ENCODE peak calls at places on chromosomes 16 and 17, in five cellular contexts. X, U, O, Z and Y are unnamed samples.

GRCh38 chr16:89525146-89525913 is 17.1 kb downstream of the SPG7 start:
- ATAC-seq in O (peak), X (no peak), U (no peak), Z (peak), Y (no peak)

GRCh38 chr16:27779719-27780161 is 229.8 kb downstream of the KATNIP start:
- ATAC-seq in O (peak), U (peak), X (peak), Z (no peak), Y (peak)

GRCh38 chr16:67052399-67052798 is 23.4 kb downstream of the CBFB start:
- ATAC-seq in Z (no peak), O (no peak), X (no peak), U (no peak), Y (no peak)

GRCh38 chr17:40598928-40599627 is 33.8 kb upstream of the CCR7 start:
- ATAC-seq in X (peak), Z (peak), U (no peak), O (no peak), Y (no peak)

GRCh38 chr17:74288785-74289184 is 14.8 kb downstream of the DNAI2 start:
- ATAC-seq in O (no peak), U (no peak), X (no peak), Z (peak), Y (no peak)

GRCh38 chr17:75498019-75498725 is 17.2 kb downstream of the CASKIN2 start:
- ATAC-seq in X (no peak), O (no peak), U (no peak), Z (no peak), Y (no peak)

GRCh38 chr16:25575363-25575762 is 116.4 kb upstream of the HS3ST4 start:
- ATAC-seq in X (no peak), Z (no peak), U (no peak), O (no peak), Y (no peak)

GRCh38 chr17:77942111-77942988 is 16.2 kb upstream of the TNRC6C start:
- ATAC-seq in O (peak), Z (no peak), X (no peak), U (no peak), Y (no peak)

GRCh38 chr16:3058173-3059030 is 7.0 kb upstream of the IL32 start:
- ATAC-seq in X (peak), U (peak), Z (peak), O (peak), Y (no peak)

DNA sequence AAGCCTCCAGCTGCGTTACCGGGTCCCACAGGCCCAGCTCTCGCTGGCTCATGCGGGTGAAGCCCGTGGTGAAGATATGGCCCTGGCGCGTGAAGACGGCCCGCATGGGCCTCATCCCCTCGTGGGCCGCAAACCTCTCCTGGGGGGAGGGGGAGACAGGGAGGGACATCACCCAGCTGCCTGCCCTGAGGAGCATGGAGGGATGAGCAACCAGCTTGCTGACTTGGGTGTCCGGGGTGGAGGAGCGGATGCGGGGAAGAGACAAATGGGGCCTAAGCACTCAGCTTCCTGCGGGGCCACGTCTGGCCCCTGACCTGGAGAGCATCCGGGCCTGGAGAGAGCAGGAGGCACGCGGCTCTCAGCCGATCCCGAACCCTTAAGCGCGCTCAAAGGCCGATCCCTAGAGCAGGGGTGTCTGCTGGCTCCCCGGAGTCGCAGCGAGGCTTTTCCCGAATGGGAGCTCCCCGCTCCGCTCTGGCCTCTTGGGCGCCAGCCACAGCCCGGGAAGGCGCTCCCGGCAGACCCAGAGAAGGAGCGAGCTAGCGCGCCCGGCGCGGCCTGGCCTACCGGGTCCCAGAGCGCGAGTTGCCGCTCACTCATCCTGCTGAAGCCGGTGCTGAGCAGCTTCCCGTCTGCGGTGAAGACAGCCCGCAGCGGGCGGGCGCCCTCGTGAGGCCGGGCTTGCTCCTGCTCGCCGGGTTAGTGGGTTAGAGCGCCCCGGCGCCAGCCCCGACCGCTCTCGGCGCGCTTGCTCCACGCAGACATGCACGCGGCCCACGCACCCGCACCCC is 5.0 kb downstream of the CORO6 start:
- ATAC-seq in O (peak), U (peak), Z (peak), X (peak), Y (peak)
- TF ChIP-seq CTCF in O (peak), U (peak), Z (peak), X (peak), Y (no peak)

GRCh38 chr17:72206376-72206775 is 85.6 kb downstream of the SOX9 start:
- ATAC-seq in X (no peak), Z (no peak), O (no peak), U (no peak), Y (no peak)
- TF ChIP-seq EP300 in X (no peak), Z (no peak), O (no peak), U (no peak), Y (no peak)

DNA sequence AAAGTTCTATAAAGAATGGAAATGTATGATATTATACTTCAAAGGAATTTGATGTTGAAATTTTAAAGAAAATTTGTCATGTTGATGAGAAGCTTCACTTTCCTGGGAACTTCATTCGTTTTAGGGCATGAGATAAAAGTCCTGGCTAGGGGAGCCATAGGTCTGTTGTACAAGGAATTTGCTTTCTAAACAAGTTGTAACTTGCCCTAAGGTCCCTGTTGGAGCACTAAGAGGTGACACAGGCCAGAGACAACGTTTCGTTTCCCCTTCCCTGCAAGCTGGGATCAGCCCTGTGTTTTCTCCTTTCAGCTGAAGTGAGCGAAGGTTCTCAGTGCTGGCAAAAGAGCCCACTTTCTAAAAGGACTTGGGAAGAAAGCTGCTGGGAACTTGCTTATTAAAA is 16.6 kb downstream of the PLD6 start:
- ATAC-seq in Z (no peak), X (no peak), U (no peak), O (peak), Y (no peak)
- TF ChIP-seq POLR2AphosphoS5 in Z (no peak), X (no peak), U (no peak), O (no peak), Y (no peak)

DNA sequence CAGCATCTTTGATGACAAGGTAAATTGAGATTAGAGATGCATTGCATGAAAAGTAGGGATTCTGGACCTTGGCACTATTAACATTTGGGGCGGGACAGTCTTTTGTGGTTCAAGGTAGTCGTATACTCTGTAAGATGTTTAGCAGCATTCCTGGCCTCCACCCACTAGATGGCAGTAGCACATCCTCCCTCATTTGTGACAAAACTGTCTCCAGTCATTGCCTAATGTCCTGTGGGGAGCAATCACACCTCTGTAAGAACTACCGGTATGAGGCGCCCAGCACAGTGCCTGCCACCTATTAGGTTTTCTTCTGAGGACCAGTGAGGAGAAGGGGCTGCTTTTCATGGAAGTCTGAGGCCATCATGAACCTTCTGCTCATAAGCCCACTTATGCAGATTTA is 180.8 kb downstream of the RBFOX1 start:
- ATAC-seq in Z (no peak), O (peak), U (peak), X (no peak), Y (no peak)
- TF ChIP-seq CTCF in Z (peak), O (peak), U (peak), X (no peak), Y (no peak)

GRCh38 chr17:18363021-18363941 is at the start of gene SHMT1:
- ATAC-seq in U (peak), O (peak), X (peak), Z (peak), Y (peak)
- TF ChIP-seq EP300 in U (no peak), O (no peak), X (no peak), Z (no peak), Y (no peak)

GRCh38 chr17:55609737-55610201 is 98.5 kb upstream of the SMIM36 start:
- ATAC-seq in U (no peak), Z (no peak), O (no peak), X (peak), Y (peak)
- TF ChIP-seq POLR2AphosphoS5 in U (no peak), Z (no peak), O (no peak), X (peak), Y (peak)

DNA sequence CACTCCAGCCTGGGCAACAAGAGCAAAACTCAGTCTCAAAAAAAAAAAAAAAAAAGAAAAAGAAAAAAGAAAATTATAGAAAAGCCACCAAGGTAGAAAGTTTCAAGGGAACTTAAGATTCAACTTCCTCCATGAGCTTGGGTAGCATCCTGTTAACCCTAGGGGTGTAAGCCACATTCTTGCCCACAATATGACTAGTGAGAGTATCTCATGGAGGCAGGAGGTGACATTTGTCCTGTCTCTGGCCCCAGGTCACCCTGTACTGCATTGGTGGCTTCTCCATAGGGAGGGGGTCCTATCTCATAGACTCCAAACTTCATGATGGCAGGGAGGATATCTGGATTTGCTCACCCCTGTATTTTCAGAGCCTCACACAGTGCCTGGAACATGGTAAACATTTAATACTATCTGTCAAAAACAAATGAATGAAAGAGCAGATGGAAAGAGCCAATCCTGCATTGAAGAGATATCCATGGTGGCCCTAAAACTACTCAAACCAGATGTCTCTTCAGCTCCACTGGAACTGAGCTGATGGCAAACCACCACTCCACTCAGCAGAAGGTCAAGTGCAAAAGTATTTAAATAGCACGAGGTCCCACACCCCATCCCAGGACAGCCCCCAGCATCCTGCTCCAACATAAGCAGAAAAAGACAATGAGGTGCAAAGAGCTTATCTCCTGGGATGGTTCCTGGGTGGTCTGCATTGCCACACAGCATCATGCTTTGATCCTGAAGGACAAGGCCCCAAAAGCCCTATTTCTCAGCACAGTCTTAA is 50.3 kb downstream of the EMP2 start:
- ATAC-seq in O (no peak), X (no peak), Z (no peak), U (no peak), Y (no peak)
- TF ChIP-seq CTCF in O (no peak), X (no peak), Z (no peak), U (no peak), Y (no peak)

DNA sequence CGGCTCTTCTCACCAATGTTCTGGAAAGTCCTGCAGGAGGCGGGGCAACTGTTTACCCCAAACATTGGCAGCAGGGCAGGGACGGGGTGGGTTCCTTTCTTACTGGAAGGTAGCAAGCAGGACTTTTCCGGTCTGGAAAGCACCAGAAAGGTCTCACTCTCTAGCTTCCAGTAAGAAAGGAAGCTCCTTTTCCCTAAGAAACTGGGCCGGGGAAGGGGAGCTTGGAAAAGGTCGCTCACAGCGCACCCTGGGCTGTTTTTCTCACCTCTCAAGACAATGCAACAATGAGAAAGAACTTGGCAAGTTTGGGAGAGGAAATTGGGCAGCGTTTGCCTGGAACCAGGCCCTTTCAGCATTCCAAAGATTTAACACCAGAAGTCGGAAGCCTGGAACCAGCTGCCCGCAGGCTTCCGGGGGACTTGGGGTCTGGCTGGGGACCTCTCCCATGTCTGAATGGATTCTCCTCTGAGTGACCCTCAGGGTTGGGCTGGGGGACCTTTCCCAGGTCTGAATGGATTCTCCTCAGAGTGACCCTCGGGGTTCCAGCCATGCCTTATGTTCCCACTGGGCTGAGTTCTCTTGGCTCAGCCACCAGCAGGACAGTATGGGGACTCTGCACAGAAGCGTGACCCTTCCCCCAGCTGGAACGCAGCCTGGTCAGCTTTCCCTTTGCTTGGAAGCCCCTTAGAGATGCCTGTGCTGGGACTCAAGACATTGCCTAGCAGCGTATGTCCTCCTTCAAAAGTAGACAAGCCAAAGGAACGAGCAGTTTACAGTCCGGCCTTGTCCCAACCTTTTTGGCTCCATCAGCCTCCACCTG is 166.5 kb upstream of the PLCG2 start:
- ATAC-seq in U (no peak), O (no peak), Z (no peak), X (no peak), Y (peak)
- TF ChIP-seq EP300 in U (no peak), O (no peak), Z (no peak), X (peak), Y (no peak)

DNA sequence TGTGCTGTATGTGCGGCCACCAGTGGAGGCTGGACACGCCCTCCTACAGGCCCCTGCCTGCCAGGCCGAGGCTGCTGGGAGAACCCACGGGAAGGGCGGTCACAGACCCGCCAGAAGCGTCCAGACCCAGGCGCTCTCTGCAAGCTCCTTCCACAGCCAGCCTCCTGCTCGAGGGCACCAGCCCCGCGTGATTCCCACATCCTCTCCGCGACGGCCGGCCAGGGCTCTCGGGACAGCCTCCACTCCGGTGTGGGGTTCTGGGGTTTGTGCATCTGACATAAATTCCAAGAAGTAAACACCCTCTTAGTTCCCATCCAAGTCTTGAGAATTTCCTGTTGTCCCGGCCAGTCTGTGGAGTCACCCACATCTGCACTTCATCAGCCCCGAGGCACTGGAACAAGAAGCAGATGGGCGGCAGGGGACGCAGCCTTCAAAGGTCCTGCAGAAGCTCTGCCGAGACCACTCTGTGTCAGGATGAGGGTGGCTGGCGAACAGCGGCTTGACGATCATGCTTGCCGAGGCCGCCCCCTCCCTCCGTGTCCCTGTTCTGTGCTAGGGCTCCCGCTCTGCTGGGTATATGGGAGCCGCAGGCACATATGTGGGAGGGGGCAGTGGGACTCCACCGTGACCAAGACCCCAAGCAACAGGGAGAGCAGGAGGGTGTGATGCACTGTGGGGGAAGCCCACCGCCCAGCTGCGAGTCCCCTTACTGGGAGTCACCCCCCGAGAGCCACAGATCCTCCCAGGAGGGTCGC is 2.4 kb upstream of the TMEM204 start:
- ATAC-seq in X (peak), U (no peak), Z (no peak), O (no peak), Y (peak)
- TF ChIP-seq POLR2AphosphoS5 in X (peak), U (no peak), Z (no peak), O (no peak), Y (peak)

GRCh38 chr17:10614536-10615155 is 42.5 kb downstream of the MYH3 start:
- ATAC-seq in U (peak), Z (peak), O (peak), X (peak), Y (peak)

GRCh38 chr17:10613775-10614513 is 43.2 kb downstream of the MYH3 start:
- ATAC-seq in X (peak), Z (no peak), U (no peak), O (no peak), Y (no peak)

GRCh38 chr17:10616502-10617119 is 40.5 kb downstream of the MYH3 start:
- ATAC-seq in X (peak), O (peak), Z (peak), U (peak), Y (peak)

GRCh38 chr17:10610821-10611323 is 46.2 kb downstream of the MYH3 start:
- ATAC-seq in O (no peak), Z (no peak), U (no peak), X (no peak), Y (no peak)

DNA sequence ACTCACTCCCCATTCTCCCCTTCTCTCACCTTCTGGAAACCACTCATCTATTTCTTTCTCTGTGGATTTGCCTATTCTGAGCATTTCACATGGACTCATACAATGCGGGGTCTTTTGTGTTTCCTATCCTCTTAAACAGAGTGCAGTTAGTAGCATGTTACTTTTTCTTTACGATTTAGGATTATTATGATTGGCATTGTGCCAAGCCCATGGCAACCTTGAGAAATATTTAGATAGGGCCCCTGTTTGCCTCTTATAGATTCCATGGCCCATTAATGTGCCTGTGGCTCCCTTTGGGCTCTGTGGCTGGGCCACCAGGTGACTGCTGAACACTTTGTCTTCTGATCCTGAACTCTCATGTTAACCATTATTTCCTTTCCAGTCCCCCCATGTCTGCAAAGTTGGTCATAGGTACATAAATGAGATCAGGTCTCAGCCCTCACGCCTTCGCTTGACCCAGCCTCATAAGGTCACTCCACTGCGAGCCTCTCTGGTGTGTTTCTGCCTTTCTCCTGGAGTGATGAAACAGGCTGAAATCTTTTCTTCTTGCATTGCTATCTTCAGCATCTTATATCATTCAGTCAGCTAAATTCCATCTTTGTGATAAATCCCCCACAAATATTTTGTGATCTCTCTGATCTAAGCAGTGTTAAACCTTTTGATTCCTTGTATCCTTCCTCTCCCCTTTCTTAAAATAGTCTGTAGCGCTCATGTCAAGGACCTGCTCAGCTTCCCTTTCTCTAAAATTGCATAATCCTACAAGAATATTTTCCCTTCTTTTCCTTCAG is 44.0 kb downstream of the MYH3 start:
- ATAC-seq in O (no peak), U (no peak), Z (no peak), X (peak), Y (no peak)
- TF ChIP-seq CTCF in O (no peak), U (no peak), Z (no peak), X (no peak), Y (no peak)